ENCODE peak calls at places on chromosomes 7 and 10, in seven cellular contexts. W, J, N, O, G, Q and K are unnamed samples.

GRCh38 chr7:33038639-33039038 is 23.9 kb downstream of the NT5C3A start:
- DNase-seq in Q (no peak), J (no peak), O (no peak), N (no peak), G (no peak), W (no peak), K (no peak)

GRCh38 chr7:158165711-158166110 is 421.9 kb downstream of the PTPRN2 start:
- DNase-seq in G (no peak), J (no peak), Q (no peak), W (no peak), N (no peak), O (no peak), K (no peak)

GRCh38 chr10:49321021-49321420 is 22.1 kb downstream of the C10orf71 start:
- DNase-seq in N (no peak), G (no peak), O (no peak), Q (no peak), W (no peak), J (no peak), K (no peak)

GRCh38 chr10:61870521-61870895 is 31.0 kb upstream of the ARID5B start:
- DNase-seq in W (no peak), N (no peak), G (no peak), J (no peak), Q (no peak), O (no peak), K (no peak)

GRCh38 chr10:110872984-110873569 is 1.3 kb downstream of the PDCD4 start:
- DNase-seq in O (no peak), N (no peak), J (no peak), G (no peak), W (no peak), Q (no peak), K (no peak)

GRCh38 chr7:85529197-85529596 is 342.3 kb upstream of the SEMA3D start:
- DNase-seq in Q (no peak), N (no peak), O (no peak), G (no peak), W (no peak), J (no peak), K (no peak)

GRCh38 chr10:51224610-51225230 is 150.4 kb downstream of the PRKG1 start:
- DNase-seq in O (no peak), G (no peak), N (no peak), W (no peak), J (no peak), Q (no peak), K (no peak)

GRCh38 chr10:73879296-73880173 is 5.2 kb upstream of the CAMK2G start:
- DNase-seq in Q (peak), G (peak), O (peak), N (peak), J (peak), W (no peak), K (peak)

DNA sequence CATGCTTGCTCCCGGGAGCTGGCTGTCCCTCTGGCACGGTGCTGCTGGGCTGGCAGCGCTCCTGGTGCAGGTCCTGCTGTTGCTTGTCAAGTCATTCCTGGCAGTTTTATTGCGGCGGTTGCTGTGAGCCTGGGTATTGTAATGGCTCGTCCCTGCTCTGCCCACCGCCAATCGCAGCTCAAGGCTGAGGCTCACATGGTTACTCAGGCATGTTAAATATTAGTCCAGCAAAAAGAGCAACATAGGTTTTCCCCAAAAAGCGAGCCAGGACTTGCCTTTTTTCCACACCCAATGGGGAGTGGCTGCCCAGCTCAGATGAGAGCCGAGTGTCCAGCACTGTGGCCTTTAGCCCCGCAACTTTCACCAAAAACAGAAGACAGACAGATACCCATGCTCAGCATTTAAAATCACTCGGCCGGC is 492.9 kb upstream of the FOXK1 start:
- DNase-seq in W (no peak), J (no peak), N (peak), G (no peak), O (no peak), Q (no peak), K (no peak)
- TF ChIP-seq REST in W (no peak), J (no peak), N (no peak), G (no peak), O (no peak), Q (no peak), K (no peak)

GRCh38 chr10:113071446-113071845 is 121.4 kb downstream of the TCF7L2 start:
- DNase-seq in N (peak), Q (no peak), G (no peak), W (no peak), O (no peak), J (no peak), K (no peak)
- H3K27ac ChIP-seq in N (peak), Q (peak), G (no peak), W (no peak), O (peak), J (no peak), K (peak)

GRCh38 chr7:25359471-25360059 is 131.3 kb upstream of the NPVF start:
- DNase-seq in G (no peak), O (no peak), J (no peak), N (peak), Q (no peak), W (no peak), K (no peak)
- TF ChIP-seq REST in G (no peak), O (no peak), J (no peak), N (no peak), Q (no peak), W (no peak), K (no peak)

GRCh38 chr7:121026577-121027111 is 38.1 kb downstream of the CPED1 start:
- DNase-seq in J (peak), Q (no peak), O (no peak), W (no peak), G (no peak), N (no peak), K (no peak)

GRCh38 chr7:121023683-121024507 is 35.4 kb downstream of the CPED1 start:
- DNase-seq in O (no peak), W (no peak), Q (no peak), J (no peak), G (no peak), N (no peak), K (no peak)

GRCh38 chr7:121026159-121026558 is 37.6 kb downstream of the CPED1 start:
- DNase-seq in G (no peak), W (no peak), Q (no peak), J (no peak), O (no peak), N (no peak), K (no peak)

GRCh38 chr7:121023189-121023588 is 34.7 kb downstream of the CPED1 start:
- DNase-seq in N (no peak), Q (no peak), W (no peak), G (no peak), O (no peak), J (no peak), K (no peak)

GRCh38 chr7:121024568-121025055 is 36.1 kb downstream of the CPED1 start:
- DNase-seq in W (no peak), O (no peak), G (no peak), J (no peak), N (no peak), Q (no peak), K (no peak)
- H3K27ac ChIP-seq in W (no peak), O (no peak), G (peak), J (no peak), N (peak), Q (no peak), K (no peak)

DNA sequence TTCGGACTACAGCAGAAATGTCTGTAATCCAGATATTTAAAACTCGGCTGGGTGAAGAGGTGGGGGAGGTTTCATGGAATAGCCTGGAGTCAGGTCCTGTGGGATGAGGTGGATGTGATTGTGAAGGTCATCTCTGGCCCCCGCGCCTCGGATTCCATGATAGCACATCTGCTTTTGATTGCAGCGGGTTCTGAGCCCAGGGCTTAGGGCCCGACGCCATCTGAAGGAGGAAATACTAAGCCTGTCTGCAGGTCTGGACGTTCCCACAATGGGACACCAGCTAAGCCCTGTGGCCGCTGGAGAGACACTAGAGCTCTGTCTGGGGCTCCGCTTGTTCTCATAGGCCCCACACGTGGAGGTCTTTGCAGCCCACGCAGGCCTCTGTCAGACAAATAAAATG is 328.7 kb downstream of the CXCL12 start:
- DNase-seq in Q (no peak), G (no peak), N (peak), W (no peak), O (no peak), J (no peak), K (no peak)
- TF ChIP-seq REST in Q (no peak), G (no peak), N (no peak), W (no peak), O (no peak), J (no peak), K (no peak)